ENCODE peak calls at places on chromosome 17, in ten cellular contexts. E is GM03348; Q is hepatocyte; Z is AG04450; D is fibroblast of mammary gland; O is NCI-H1105 treated with DMSO at 0.1 percent for 48 hours; K is activated T-cell treated with anti-CD3 and anti-CD28 coated beads, Interleukin-2, amount 50 U/mL, for 4 hours; V is kidney glomerular epithelial cell; Y is T1000; I is BE2C. T is an unnamed sample.

GRCh38 chr17:59001158-59001814 is 105.4 kb downstream of the TRIM37 start:
- DNase-seq in Y (no peak), K (peak), I (no peak), O (no peak), D (peak), Z (no peak), V (peak), Q (peak), E (no peak), T (peak)

GRCh38 chr17:8963665-8964258 is 1.7 kb downstream of the PIK3R5 start:
- DNase-seq in Z (no peak), Y (no peak), V (no peak), E (no peak), O (no peak), I (no peak), D (no peak), Q (no peak), K (no peak), T (no peak)

GRCh38 chr17:66715076-66715675 is 119.7 kb upstream of the CACNG5 start:
- DNase-seq in V (no peak), D (no peak), O (no peak), Q (no peak), Y (no peak), Z (no peak), E (no peak), K (no peak), I (no peak), T (no peak)

GRCh38 chr17:7786866-7787265 is 47.2 kb upstream of the KDM6B start:
- DNase-seq in V (no peak), Y (no peak), Z (no peak), I (no peak), Q (no peak), O (no peak), E (no peak), K (no peak), D (no peak), T (no peak)

GRCh38 chr17:33267279-33267790 is 25.8 kb downstream of the ASIC2 start:
- DNase-seq in O (no peak), Z (peak), D (peak), Q (no peak), K (no peak), Y (no peak), I (no peak), V (peak), E (peak), T (peak)

GRCh38 chr17:16342979-16343378 is 10.3 kb downstream of the CENPV start:
- DNase-seq in Y (no peak), V (no peak), Q (no peak), D (peak), K (no peak), E (peak), I (no peak), O (no peak), Z (peak), T (no peak)

GRCh38 chr17:13962716-13963115 is 106.6 kb upstream of the COX10 start:
- DNase-seq in Q (no peak), K (no peak), E (no peak), Z (no peak), D (no peak), Y (no peak), O (no peak), I (no peak), V (no peak), T (no peak)

GRCh38 chr17:66507103-66507923 is 204.9 kb downstream of the PRKCA start:
- DNase-seq in K (no peak), V (peak), Y (no peak), O (no peak), Z (no peak), Q (no peak), E (peak), I (no peak), D (peak), T (no peak)

GRCh38 chr17:58747674-58748073 is 8.0 kb upstream of the PPM1E start:
- DNase-seq in E (no peak), D (no peak), K (no peak), Z (no peak), O (no peak), Y (no peak), V (no peak), Q (no peak), I (no peak), T (no peak)

GRCh38 chr17:1252203-1252608 is 18.0 kb upstream of the BHLHA9 start:
- DNase-seq in E (peak), Q (no peak), K (no peak), I (peak), Z (no peak), D (peak), Y (no peak), O (peak), V (no peak), T (no peak)

GRCh38 chr17:5234645-5235576 is at the start of gene SCIMP:
- DNase-seq in V (no peak), K (no peak), Y (no peak), D (no peak), Q (no peak), E (no peak), I (no peak), O (no peak), Z (no peak), T (no peak)

GRCh38 chr17:3557768-3558583 is at the start of gene TRPV3:
- DNase-seq in I (peak), Q (peak), E (peak), Y (no peak), V (no peak), K (peak), Z (no peak), O (no peak), D (peak), T (no peak)

GRCh38 chr17:45050680-45051059 is 762 bp downstream of the DCAKD start:
- DNase-seq in Q (peak), V (peak), I (no peak), Z (no peak), Y (no peak), D (peak), K (peak), E (peak), O (peak), T (no peak)

GRCh38 chr17:48954300-48954755 is 9.7 kb upstream of the SNF8 start:
- DNase-seq in D (peak), E (peak), O (no peak), Z (no peak), I (peak), Y (no peak), K (no peak), Q (peak), V (no peak), T (no peak)

GRCh38 chr17:66494023-66494803 is 191.8 kb downstream of the PRKCA start:
- DNase-seq in I (peak), E (peak), Q (no peak), O (no peak), Y (peak), D (peak), K (no peak), V (peak), Z (peak), T (no peak)